ENCODE peak calls at places on chromosomes 2 and 18, in seven cellular contexts. Y is uterus, K is cardiac muscle cell, O is T-cell, N is NCI-H2029 treated with DMSO at 0.1 percent for 48 hours, U is lower lobe of right lung, F is SK-MEL-5. T is an unnamed sample.

GRCh38 chr2:34849827-34850226 is 1250.7 kb upstream of the FAM98A start:
- DNase-seq in Y (no peak), K (no peak), O (no peak), N (no peak), U (no peak), F (no peak), T (no peak)

GRCh38 chr18:21996261-21996892 is 173.0 kb upstream of the GATA6 start:
- DNase-seq in Y (peak), K (no peak), O (no peak), N (no peak), U (no peak), F (no peak), T (no peak)

GRCh38 chr2:120253021-120253882 is 600 bp downstream of the RALB start:
- DNase-seq in Y (peak), K (peak), O (no peak), N (no peak), U (peak), F (peak), T (peak)

GRCh38 chr2:152400607-152401214 is 65.7 kb downstream of the FMNL2 start:
- DNase-seq in Y (no peak), K (no peak), O (no peak), N (no peak), U (no peak), F (no peak), T (no peak)

GRCh38 chr2:233746475-233747282 is 13.4 kb upstream of the UGT1A1 start:
- DNase-seq in Y (no peak), K (no peak), O (no peak), N (no peak), U (no peak), F (no peak), T (no peak)

GRCh38 chr2:30332791-30333453 is 101.6 kb downstream of the LBH start:
- DNase-seq in Y (no peak), K (no peak), O (no peak), N (no peak), U (no peak), F (no peak), T (no peak)

GRCh38 chr2:241844831-241845578 is 13.7 kb downstream of the PDCD1 start:
- DNase-seq in Y (peak), K (no peak), O (no peak), N (no peak), U (peak), F (no peak), T (peak)

GRCh38 chr2:28153851-28154250 is 238.8 kb upstream of the FOSL2 start:
- DNase-seq in Y (no peak), K (no peak), O (no peak), N (no peak), U (no peak), F (no peak), T (no peak)

GRCh38 chr2:74500578-74500946 is 1.2 kb upstream of the LBX2 start:
- DNase-seq in Y (no peak), K (no peak), O (no peak), N (no peak), U (no peak), F (no peak), T (no peak)

GRCh38 chr2:46200100-46200690 is 97.0 kb upstream of the EPAS1 start:
- DNase-seq in Y (no peak), K (no peak), O (no peak), N (no peak), U (no peak), F (no peak), T (peak)

GRCh38 chr2:237291138-237291792 is 122.7 kb downstream of the COL6A3 start:
- DNase-seq in Y (peak), K (peak), O (peak), N (peak), U (peak), F (peak), T (peak)

GRCh38 chr2:215361876-215362561 is 50.2 kb downstream of the ATIC start:
- DNase-seq in Y (no peak), K (no peak), O (no peak), N (no peak), U (no peak), F (no peak), T (no peak)

GRCh38 chr2:11582526-11583202 is 48.8 kb downstream of the GREB1 start:
- DNase-seq in Y (peak), K (peak), O (peak), N (peak), U (no peak), F (peak), T (peak)

GRCh38 chr2:215137741-215138340 is 585 bp downstream of the ABCA12 start:
- DNase-seq in Y (no peak), K (no peak), O (no peak), N (no peak), U (no peak), F (no peak), T (no peak)

GRCh38 chr2:11856095-11856494 is 109.7 kb downstream of the LPIN1 start:
- DNase-seq in Y (no peak), K (no peak), O (no peak), N (no peak), U (no peak), F (no peak), T (no peak)

GRCh38 chr18:37489998-37490397 is 75.6 kb downstream of the CELF4 start:
- DNase-seq in Y (no peak), K (no peak), O (no peak), N (no peak), U (no peak), F (no peak), T (no peak)

GRCh38 chr18:25830787-25831186 is 259.6 kb downstream of the SS18 start:
- DNase-seq in Y (no peak), K (no peak), O (no peak), N (no peak), U (no peak), F (no peak), T (no peak)

GRCh38 chr2:43223412-43224040 is 2.9 kb downstream of the ZFP36L2 start:
- DNase-seq in Y (no peak), K (no peak), O (no peak), N (no peak), U (peak), F (peak), T (no peak)

GRCh38 chr18:1797265-1797664 is 774.0 kb downstream of the METTL4 start:
- DNase-seq in Y (no peak), K (no peak), O (no peak), N (no peak), U (no peak), F (no peak), T (no peak)

GRCh38 chr2:226802573-226802972 is 3.0 kb upstream of the IRS1 start:
- DNase-seq in Y (peak), K (peak), O (no peak), N (peak), U (no peak), F (peak), T (no peak)

GRCh38 chr2:144988591-144988990 is 468.7 kb upstream of the ZEB2 start:
- DNase-seq in Y (no peak), K (no peak), O (no peak), N (no peak), U (no peak), F (no peak), T (no peak)

T was measured in sciatic nerve.